ENCODE peak calls at places on chromosome 5, in five cellular contexts. One of them, this sample, is unnamed.

GRCh38 chr5:104751969-104752368 is 1189.4 kb upstream of the NUDT12 start:
- DNase-seq in WERI-Rb-1: no peak
- DNase-seq in AG04449: no peak
- DNase-seq in sigmoid colon: no peak
- DNase-seq in adrenal gland: no peak
- DNase-seq in this sample: no peak

GRCh38 chr5:77850536-77851228 is 74.5 kb upstream of the TBCA start:
- DNase-seq in WERI-Rb-1: no peak
- DNase-seq in AG04449: no peak
- DNase-seq in sigmoid colon: no peak
- DNase-seq in adrenal gland: no peak
- DNase-seq in this sample: peak; percentile 8

GRCh38 chr5:38463634-38464521 is 92.6 kb downstream of the LIFR start:
- DNase-seq in adrenal gland: peak; percentile 47
- DNase-seq in sigmoid colon: peak; percentile 74
- DNase-seq in AG04449: peak; percentile 79
- DNase-seq in WERI-Rb-1: no peak
- DNase-seq in this sample: peak; percentile 91

GRCh38 chr5:147453901-147454814 is 55.7 kb downstream of the DPYSL3 start:
- DNase-seq in adrenal gland: peak; percentile 80
- DNase-seq in AG04449: no peak
- DNase-seq in sigmoid colon: peak; percentile 96
- DNase-seq in WERI-Rb-1: peak; percentile 94
- DNase-seq in this sample: peak; percentile 79

GRCh38 chr5:40578501-40579451 is 100.9 kb upstream of the PTGER4 start:
- DNase-seq in sigmoid colon: no peak
- DNase-seq in WERI-Rb-1: no peak
- DNase-seq in adrenal gland: no peak
- DNase-seq in AG04449: no peak
- DNase-seq in this sample: peak; percentile 35

GRCh38 chr5:98514106-98514665 is 259.3 kb upstream of the RGMB start:
- DNase-seq in adrenal gland: no peak
- DNase-seq in sigmoid colon: no peak
- DNase-seq in WERI-Rb-1: no peak
- DNase-seq in AG04449: no peak
- DNase-seq in this sample: peak; percentile 23

GRCh38 chr5:158397278-158397677 is 538.3 kb upstream of the CLINT1 start:
- DNase-seq in adrenal gland: no peak
- DNase-seq in AG04449: no peak
- DNase-seq in WERI-Rb-1: no peak
- DNase-seq in sigmoid colon: no peak
- DNase-seq in this sample: no peak

GRCh38 chr5:1035421-1036405 is 27.1 kb downstream of the NKD2 start:
- DNase-seq in sigmoid colon: peak; percentile 50
- DNase-seq in WERI-Rb-1: no peak
- DNase-seq in adrenal gland: no peak
- DNase-seq in AG04449: no peak
- DNase-seq in this sample: no peak

GRCh38 chr5:119878712-119879111 is 249.4 kb downstream of the FAM170A start:
- DNase-seq in sigmoid colon: no peak
- DNase-seq in adrenal gland: no peak
- DNase-seq in AG04449: no peak
- DNase-seq in WERI-Rb-1: no peak
- DNase-seq in this sample: no peak

GRCh38 chr5:21806271-21806670 is 1046.9 kb downstream of the CDH12 start:
- DNase-seq in adrenal gland: no peak
- DNase-seq in AG04449: no peak
- DNase-seq in sigmoid colon: no peak
- DNase-seq in WERI-Rb-1: no peak
- DNase-seq in this sample: no peak

GRCh38 chr5:21807953-21808352 is 1045.2 kb downstream of the CDH12 start:
- DNase-seq in WERI-Rb-1: no peak
- DNase-seq in AG04449: no peak
- DNase-seq in adrenal gland: no peak
- DNase-seq in sigmoid colon: no peak
- DNase-seq in this sample: no peak

GRCh38 chr5:21806943-21807342 is 1046.2 kb downstream of the CDH12 start:
- DNase-seq in AG04449: peak; percentile 19
- DNase-seq in adrenal gland: peak; percentile 40
- DNase-seq in sigmoid colon: no peak
- DNase-seq in WERI-Rb-1: no peak
- DNase-seq in this sample: no peak

GRCh38 chr5:21810737-21811316 is 1042.3 kb downstream of the CDH12 start:
- DNase-seq in WERI-Rb-1: no peak
- DNase-seq in adrenal gland: no peak
- DNase-seq in sigmoid colon: no peak
- DNase-seq in AG04449: no peak
- DNase-seq in this sample: no peak
- H3K4me3 ChIP-seq in WERI-Rb-1: no peak overlapping the region
- H3K4me3 ChIP-seq in adrenal gland: no peak overlapping the region
- H3K4me3 ChIP-seq in sigmoid colon: no peak overlapping the region
- H3K4me3 ChIP-seq in AG04449: no peak overlapping the region
- H3K4me3 ChIP-seq in this sample: no peak overlapping the region

GRCh38 chr5:33339413-33339812 is 101.4 kb upstream of the TARS1 start:
- DNase-seq in adrenal gland: no peak
- DNase-seq in AG04449: no peak
- DNase-seq in WERI-Rb-1: no peak
- DNase-seq in sigmoid colon: no peak
- DNase-seq in this sample: no peak

GRCh38 chr5:33340195-33340594 is 100.6 kb upstream of the TARS1 start:
- DNase-seq in AG04449: no peak
- DNase-seq in adrenal gland: no peak
- DNase-seq in WERI-Rb-1: no peak
- DNase-seq in sigmoid colon: no peak
- DNase-seq in this sample: no peak

GRCh38 chr5:33336911-33337620 is 103.7 kb upstream of the TARS1 start:
- DNase-seq in AG04449: no peak
- DNase-seq in adrenal gland: no peak
- DNase-seq in WERI-Rb-1: no peak
- DNase-seq in sigmoid colon: no peak
- DNase-seq in this sample: peak; percentile 50

GRCh38 chr5:33337621-33337960 is 103.2 kb upstream of the TARS1 start:
- DNase-seq in sigmoid colon: peak; percentile 72
- DNase-seq in WERI-Rb-1: no peak
- DNase-seq in adrenal gland: no peak
- DNase-seq in AG04449: no peak
- DNase-seq in this sample: no peak

GRCh38 chr5:33338336-33339110 is 102.2 kb upstream of the TARS1 start:
- DNase-seq in WERI-Rb-1: no peak
- DNase-seq in AG04449: no peak
- DNase-seq in sigmoid colon: no peak
- DNase-seq in adrenal gland: peak; percentile 2
- DNase-seq in this sample: no peak
- TF ChIP-seq CTCF in WERI-Rb-1: no peak
- TF ChIP-seq CTCF in AG04449: no peak
- TF ChIP-seq CTCF in sigmoid colon: no peak
- TF ChIP-seq CTCF in adrenal gland: no peak
- TF ChIP-seq CTCF in this sample: no peak

GRCh38 chr5:111074244-111074643 is 2.7 kb downstream of the TSLP start:
- DNase-seq in adrenal gland: no peak
- DNase-seq in WERI-Rb-1: no peak
- DNase-seq in AG04449: no peak
- DNase-seq in sigmoid colon: no peak
- DNase-seq in this sample: no peak
- H3K4me3 ChIP-seq in adrenal gland: no peak overlapping the region
- H3K4me3 ChIP-seq in WERI-Rb-1: no peak overlapping the region
- H3K4me3 ChIP-seq in AG04449: no peak overlapping the region
- H3K4me3 ChIP-seq in sigmoid colon: no peak overlapping the region
- H3K4me3 ChIP-seq in this sample: peak overlapping the region; percentile 57

DNA sequence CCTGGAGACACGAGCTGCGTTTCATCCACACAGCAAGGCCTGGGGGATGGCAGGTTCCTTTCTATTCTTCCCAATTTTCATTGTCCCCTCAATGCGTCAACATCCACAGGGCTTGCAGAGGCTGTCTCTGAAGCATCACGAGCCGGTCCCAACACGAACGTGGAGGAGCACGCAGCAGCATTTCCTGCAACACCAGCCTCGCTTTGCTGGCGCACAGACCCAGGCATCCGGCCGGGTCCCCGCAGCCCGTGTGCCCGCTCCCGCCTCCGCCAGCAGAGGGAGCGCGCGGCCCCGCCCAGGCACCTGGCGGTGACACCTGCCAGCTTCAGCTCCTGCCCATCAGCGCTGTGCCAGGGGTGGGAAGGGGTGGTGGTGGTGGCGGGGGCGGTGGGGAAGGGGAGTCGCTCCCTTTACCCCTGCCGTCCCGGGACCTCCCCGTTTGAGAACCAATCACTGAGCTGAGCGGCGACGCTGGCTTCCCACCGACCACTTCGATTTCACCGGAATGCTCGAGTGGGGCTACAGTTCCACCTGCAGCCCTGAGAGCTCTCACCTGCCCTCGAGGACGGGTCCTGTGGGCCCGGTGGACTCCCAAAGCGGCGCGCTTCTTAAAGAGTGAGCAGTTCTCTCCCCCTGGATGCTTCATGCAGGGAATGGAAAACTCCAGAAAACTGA is 464.5 kb downstream of the ICE1 start:
- DNase-seq in sigmoid colon: no peak
- DNase-seq in adrenal gland: peak; percentile 5
- DNase-seq in WERI-Rb-1: no peak
- DNase-seq in AG04449: no peak
- DNase-seq in this sample: no peak
- TF ChIP-seq CTCF in sigmoid colon: peak; percentile 5
- TF ChIP-seq CTCF in adrenal gland: no peak
- TF ChIP-seq CTCF in WERI-Rb-1: peak; percentile 87
- TF ChIP-seq CTCF in AG04449: no peak
- TF ChIP-seq CTCF in this sample: no peak

GRCh38 chr5:134086215-134086942 is 28.1 kb upstream of the TCF7 start:
- DNase-seq in adrenal gland: no peak
- DNase-seq in AG04449: no peak
- DNase-seq in WERI-Rb-1: no peak
- DNase-seq in sigmoid colon: peak; percentile 15
- DNase-seq in this sample: no peak
- H3K4me3 ChIP-seq in adrenal gland: no peak overlapping the region
- H3K4me3 ChIP-seq in AG04449: no peak overlapping the region
- H3K4me3 ChIP-seq in WERI-Rb-1: no peak overlapping the region
- H3K4me3 ChIP-seq in sigmoid colon: no peak overlapping the region
- H3K4me3 ChIP-seq in this sample: no peak overlapping the region

DNA sequence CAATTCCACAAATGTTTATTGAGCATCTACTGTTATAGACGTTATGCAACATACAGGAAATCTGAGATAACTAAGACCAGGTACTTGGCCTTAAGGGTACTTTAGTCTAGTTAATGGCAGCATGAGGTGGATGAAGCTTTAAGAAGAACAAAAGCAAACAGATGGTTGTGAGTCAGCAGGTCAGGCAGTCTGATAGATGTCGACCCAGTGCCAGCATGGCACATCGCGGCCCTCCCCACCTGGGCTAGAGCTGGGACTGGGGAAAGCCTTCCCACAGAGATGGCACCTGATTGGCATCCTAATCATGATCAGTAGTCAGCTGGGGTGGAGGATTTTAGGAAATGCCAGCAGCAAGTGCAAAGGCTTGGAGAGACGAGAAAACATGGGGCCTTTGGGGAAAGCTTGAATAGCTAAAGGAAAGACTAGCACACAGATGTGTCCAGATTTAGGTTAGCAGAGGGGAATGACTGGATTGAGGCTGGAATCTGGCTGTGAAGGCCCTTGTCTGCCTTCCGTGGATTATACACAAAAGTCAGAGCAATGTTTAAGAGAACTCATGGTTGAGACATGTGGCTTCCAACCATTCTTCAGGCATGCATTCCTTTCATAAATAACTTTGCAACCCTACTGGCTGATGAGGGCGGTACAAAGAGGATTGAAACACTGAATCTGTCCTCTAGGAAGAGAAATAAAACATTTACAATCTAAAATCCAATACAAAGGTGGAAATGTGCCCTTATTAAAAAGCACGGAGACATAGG is 395.4 kb upstream of the WWC1 start:
- DNase-seq in WERI-Rb-1: no peak
- DNase-seq in AG04449: peak; percentile 24
- DNase-seq in adrenal gland: no peak
- DNase-seq in sigmoid colon: no peak
- DNase-seq in this sample: no peak
- TF ChIP-seq CTCF in WERI-Rb-1: no peak
- TF ChIP-seq CTCF in AG04449: peak; percentile 3
- TF ChIP-seq CTCF in adrenal gland: no peak
- TF ChIP-seq CTCF in sigmoid colon: no peak
- TF ChIP-seq CTCF in this sample: no peak

This sample was measured in foreskin fibroblast.